ENCODE peak calls at places on chromosomes 12 and 14, in ten cellular contexts. One of them, this sample, is unnamed.

GRCh38 chr14:36767603-36768281 is 106.1 kb downstream of the PAX9 start:
- DNase-seq in adrenal gland: no peak
- DNase-seq in uterus: no peak
- DNase-seq in CD4-positive, CD25-positive, alpha-beta regulatory T cell: no peak
- DNase-seq in RWPE2: no peak
- DNase-seq in fibroblast of lung: no peak
- DNase-seq in neural progenitor cell: no peak
- DNase-seq in mammary epithelial cell: peak; percentile 93
- DNase-seq in aorta: no peak
- DNase-seq in body of pancreas: no peak
- DNase-seq in this sample: no peak

GRCh38 chr14:32934891-32935633 is 3.6 kb upstream of the NPAS3 start:
- DNase-seq in RWPE2: no peak
- DNase-seq in neural progenitor cell: peak; percentile 57
- DNase-seq in adrenal gland: no peak
- DNase-seq in fibroblast of lung: no peak
- DNase-seq in CD4-positive, CD25-positive, alpha-beta regulatory T cell: no peak
- DNase-seq in uterus: peak; percentile 17
- DNase-seq in mammary epithelial cell: no peak
- DNase-seq in body of pancreas: no peak
- DNase-seq in aorta: no peak
- DNase-seq in this sample: peak; percentile 62

GRCh38 chr14:21248739-21249411 is 20.4 kb downstream of the HNRNPC start:
- DNase-seq in RWPE2: no peak
- DNase-seq in aorta: no peak
- DNase-seq in fibroblast of lung: no peak
- DNase-seq in uterus: no peak
- DNase-seq in mammary epithelial cell: no peak
- DNase-seq in CD4-positive, CD25-positive, alpha-beta regulatory T cell: no peak
- DNase-seq in neural progenitor cell: no peak
- DNase-seq in body of pancreas: no peak
- DNase-seq in adrenal gland: no peak
- DNase-seq in this sample: no peak

GRCh38 chr12:85804663-85805062 is 31.5 kb downstream of the RASSF9 start:
- DNase-seq in CD4-positive, CD25-positive, alpha-beta regulatory T cell: no peak
- DNase-seq in uterus: no peak
- DNase-seq in fibroblast of lung: no peak
- DNase-seq in mammary epithelial cell: peak; percentile 14
- DNase-seq in aorta: no peak
- DNase-seq in RWPE2: no peak
- DNase-seq in neural progenitor cell: no peak
- DNase-seq in adrenal gland: no peak
- DNase-seq in body of pancreas: no peak
- DNase-seq in this sample: no peak

GRCh38 chr12:130288201-130288600 is 49.5 kb upstream of the PIWIL1 start:
- DNase-seq in adrenal gland: no peak
- DNase-seq in body of pancreas: no peak
- DNase-seq in aorta: no peak
- DNase-seq in neural progenitor cell: no peak
- DNase-seq in fibroblast of lung: no peak
- DNase-seq in uterus: no peak
- DNase-seq in mammary epithelial cell: no peak
- DNase-seq in RWPE2: no peak
- DNase-seq in CD4-positive, CD25-positive, alpha-beta regulatory T cell: no peak
- DNase-seq in this sample: no peak

GRCh38 chr12:14356147-14356546 is 9.3 kb upstream of the ATF7IP start:
- DNase-seq in mammary epithelial cell: peak; percentile 24
- DNase-seq in body of pancreas: no peak
- DNase-seq in adrenal gland: no peak
- DNase-seq in neural progenitor cell: no peak
- DNase-seq in RWPE2: no peak
- DNase-seq in uterus: no peak
- DNase-seq in aorta: no peak
- DNase-seq in CD4-positive, CD25-positive, alpha-beta regulatory T cell: no peak
- DNase-seq in fibroblast of lung: no peak
- DNase-seq in this sample: no peak

GRCh38 chr12:3483089-3483488 is 7.9 kb upstream of the PRMT8 start:
- DNase-seq in adrenal gland: no peak
- DNase-seq in RWPE2: no peak
- DNase-seq in body of pancreas: no peak
- DNase-seq in mammary epithelial cell: no peak
- DNase-seq in uterus: no peak
- DNase-seq in aorta: no peak
- DNase-seq in fibroblast of lung: no peak
- DNase-seq in CD4-positive, CD25-positive, alpha-beta regulatory T cell: no peak
- DNase-seq in neural progenitor cell: no peak
- DNase-seq in this sample: no peak

GRCh38 chr12:82627799-82628198 is 58.9 kb upstream of the TMTC2 start:
- DNase-seq in fibroblast of lung: peak; percentile 28
- DNase-seq in adrenal gland: no peak
- DNase-seq in uterus: no peak
- DNase-seq in RWPE2: no peak
- DNase-seq in body of pancreas: no peak
- DNase-seq in mammary epithelial cell: peak; percentile 30
- DNase-seq in neural progenitor cell: peak; percentile 64
- DNase-seq in CD4-positive, CD25-positive, alpha-beta regulatory T cell: no peak
- DNase-seq in aorta: no peak
- DNase-seq in this sample: no peak

GRCh38 chr12:47591795-47592194 is 114.0 kb downstream of the RPAP3 start:
- DNase-seq in fibroblast of lung: no peak
- DNase-seq in aorta: no peak
- DNase-seq in neural progenitor cell: no peak
- DNase-seq in adrenal gland: no peak
- DNase-seq in CD4-positive, CD25-positive, alpha-beta regulatory T cell: no peak
- DNase-seq in body of pancreas: no peak
- DNase-seq in mammary epithelial cell: no peak
- DNase-seq in uterus: no peak
- DNase-seq in RWPE2: no peak
- DNase-seq in this sample: peak; percentile 65

GRCh38 chr14:88129306-88130056 is 124.5 kb downstream of the GPR65 start:
- DNase-seq in CD4-positive, CD25-positive, alpha-beta regulatory T cell: no peak
- DNase-seq in aorta: no peak
- DNase-seq in fibroblast of lung: peak; percentile 7
- DNase-seq in adrenal gland: peak; percentile 26
- DNase-seq in mammary epithelial cell: no peak
- DNase-seq in neural progenitor cell: no peak
- DNase-seq in uterus: no peak
- DNase-seq in RWPE2: no peak
- DNase-seq in body of pancreas: no peak
- DNase-seq in this sample: no peak

GRCh38 chr14:79483472-79483871 is 727.8 kb downstream of the DIO2 start:
- DNase-seq in CD4-positive, CD25-positive, alpha-beta regulatory T cell: no peak
- DNase-seq in RWPE2: no peak
- DNase-seq in fibroblast of lung: peak; percentile 51
- DNase-seq in aorta: no peak
- DNase-seq in adrenal gland: no peak
- DNase-seq in uterus: no peak
- DNase-seq in mammary epithelial cell: no peak
- DNase-seq in body of pancreas: no peak
- DNase-seq in neural progenitor cell: no peak
- DNase-seq in this sample: no peak

GRCh38 chr12:92339198-92339821 is 193.7 kb upstream of the BTG1 start:
- DNase-seq in RWPE2: no peak
- DNase-seq in uterus: no peak
- DNase-seq in mammary epithelial cell: no peak
- DNase-seq in aorta: no peak
- DNase-seq in fibroblast of lung: no peak
- DNase-seq in neural progenitor cell: no peak
- DNase-seq in body of pancreas: no peak
- DNase-seq in CD4-positive, CD25-positive, alpha-beta regulatory T cell: no peak
- DNase-seq in adrenal gland: no peak
- DNase-seq in this sample: no peak

GRCh38 chr12:92338102-92338501 is 192.5 kb upstream of the BTG1 start:
- DNase-seq in uterus: no peak
- DNase-seq in CD4-positive, CD25-positive, alpha-beta regulatory T cell: no peak
- DNase-seq in mammary epithelial cell: no peak
- DNase-seq in adrenal gland: no peak
- DNase-seq in neural progenitor cell: no peak
- DNase-seq in RWPE2: no peak
- DNase-seq in aorta: no peak
- DNase-seq in fibroblast of lung: no peak
- DNase-seq in body of pancreas: no peak
- DNase-seq in this sample: no peak

GRCh38 chr12:92337128-92337527 is 191.5 kb upstream of the BTG1 start:
- DNase-seq in body of pancreas: no peak
- DNase-seq in aorta: no peak
- DNase-seq in mammary epithelial cell: no peak
- DNase-seq in adrenal gland: no peak
- DNase-seq in neural progenitor cell: no peak
- DNase-seq in RWPE2: no peak
- DNase-seq in CD4-positive, CD25-positive, alpha-beta regulatory T cell: no peak
- DNase-seq in fibroblast of lung: no peak
- DNase-seq in uterus: no peak
- DNase-seq in this sample: no peak

GRCh38 chr12:92340003-92340402 is 194.4 kb upstream of the BTG1 start:
- DNase-seq in neural progenitor cell: no peak
- DNase-seq in body of pancreas: no peak
- DNase-seq in aorta: no peak
- DNase-seq in adrenal gland: no peak
- DNase-seq in mammary epithelial cell: no peak
- DNase-seq in fibroblast of lung: no peak
- DNase-seq in CD4-positive, CD25-positive, alpha-beta regulatory T cell: no peak
- DNase-seq in uterus: no peak
- DNase-seq in RWPE2: no peak
- DNase-seq in this sample: no peak

DNA sequence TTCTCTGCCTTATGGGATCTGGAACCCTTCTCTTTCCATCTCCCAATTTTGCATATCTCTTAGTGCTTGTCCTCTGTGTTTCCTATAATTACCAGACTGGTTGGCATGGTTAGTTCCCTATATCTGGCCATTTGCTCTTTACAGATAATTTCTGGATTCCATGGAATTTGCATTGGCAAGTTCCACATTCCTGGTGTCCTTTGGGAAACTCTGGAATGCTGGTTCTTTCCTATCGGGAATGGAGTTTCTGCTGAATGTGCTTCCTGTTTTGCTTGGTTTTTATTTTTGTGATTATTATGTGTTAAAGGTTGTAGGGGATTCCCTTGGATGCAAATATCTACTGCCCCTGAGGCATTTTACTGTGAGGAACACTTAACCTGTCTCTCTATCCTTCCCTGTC is 193.0 kb upstream of the BTG1 start:
- DNase-seq in fibroblast of lung: no peak
- DNase-seq in body of pancreas: no peak
- DNase-seq in neural progenitor cell: no peak
- DNase-seq in mammary epithelial cell: no peak
- DNase-seq in uterus: no peak
- DNase-seq in aorta: no peak
- DNase-seq in CD4-positive, CD25-positive, alpha-beta regulatory T cell: no peak
- DNase-seq in RWPE2: no peak
- DNase-seq in adrenal gland: no peak
- DNase-seq in this sample: no peak
- H3K27ac ChIP-seq in fibroblast of lung: no peak overlapping the region
- H3K27ac ChIP-seq in body of pancreas: no peak overlapping the region
- H3K27ac ChIP-seq in neural progenitor cell: no peak overlapping the region
- H3K27ac ChIP-seq in mammary epithelial cell: no peak overlapping the region
- H3K27ac ChIP-seq in uterus: no peak overlapping the region
- H3K27ac ChIP-seq in aorta: no peak overlapping the region
- H3K27ac ChIP-seq in CD4-positive, CD25-positive, alpha-beta regulatory T cell: no peak overlapping the region
- H3K27ac ChIP-seq in RWPE2: no peak overlapping the region
- H3K27ac ChIP-seq in adrenal gland: no peak overlapping the region
- H3K27ac ChIP-seq in this sample: peak overlapping the region; percentile 13

GRCh38 chr12:121575051-121575450 is 5.8 kb downstream of the KDM2B start:
- DNase-seq in aorta: no peak
- DNase-seq in RWPE2: no peak
- DNase-seq in CD4-positive, CD25-positive, alpha-beta regulatory T cell: no peak
- DNase-seq in mammary epithelial cell: no peak
- DNase-seq in fibroblast of lung: no peak
- DNase-seq in neural progenitor cell: no peak
- DNase-seq in adrenal gland: no peak
- DNase-seq in body of pancreas: no peak
- DNase-seq in uterus: no peak
- DNase-seq in this sample: no peak
- H3K27ac ChIP-seq in aorta: no peak overlapping the region
- H3K27ac ChIP-seq in RWPE2: no peak overlapping the region
- H3K27ac ChIP-seq in CD4-positive, CD25-positive, alpha-beta regulatory T cell: no peak overlapping the region
- H3K27ac ChIP-seq in mammary epithelial cell: no peak overlapping the region
- H3K27ac ChIP-seq in fibroblast of lung: no peak overlapping the region
- H3K27ac ChIP-seq in neural progenitor cell: peak overlapping the region; percentile 97
- H3K27ac ChIP-seq in adrenal gland: no peak overlapping the region
- H3K27ac ChIP-seq in body of pancreas: no peak overlapping the region
- H3K27ac ChIP-seq in uterus: no peak overlapping the region
- H3K27ac ChIP-seq in this sample: no peak overlapping the region

GRCh38 chr12:110585231-110585799 is 2.2 kb upstream of the PPTC7 start:
- DNase-seq in mammary epithelial cell: peak; percentile 54
- DNase-seq in aorta: no peak
- DNase-seq in CD4-positive, CD25-positive, alpha-beta regulatory T cell: peak; percentile 24
- DNase-seq in fibroblast of lung: peak; percentile 24
- DNase-seq in adrenal gland: no peak
- DNase-seq in body of pancreas: peak; percentile 31
- DNase-seq in uterus: no peak
- DNase-seq in neural progenitor cell: peak; percentile 44
- DNase-seq in RWPE2: no peak
- DNase-seq in this sample: peak; percentile 11
- H3K27ac ChIP-seq in mammary epithelial cell: peak overlapping the region; percentile 33
- H3K27ac ChIP-seq in aorta: no peak overlapping the region
- H3K27ac ChIP-seq in CD4-positive, CD25-positive, alpha-beta regulatory T cell: peak overlapping the region; percentile 66
- H3K27ac ChIP-seq in fibroblast of lung: no peak overlapping the region
- H3K27ac ChIP-seq in adrenal gland: peak overlapping the region; percentile 80
- H3K27ac ChIP-seq in body of pancreas: peak overlapping the region; percentile 92
- H3K27ac ChIP-seq in uterus: peak overlapping the region; percentile 39
- H3K27ac ChIP-seq in neural progenitor cell: peak overlapping the region; percentile 23
- H3K27ac ChIP-seq in RWPE2: peak overlapping the region; percentile 21
- H3K27ac ChIP-seq in this sample: no peak overlapping the region

DNA sequence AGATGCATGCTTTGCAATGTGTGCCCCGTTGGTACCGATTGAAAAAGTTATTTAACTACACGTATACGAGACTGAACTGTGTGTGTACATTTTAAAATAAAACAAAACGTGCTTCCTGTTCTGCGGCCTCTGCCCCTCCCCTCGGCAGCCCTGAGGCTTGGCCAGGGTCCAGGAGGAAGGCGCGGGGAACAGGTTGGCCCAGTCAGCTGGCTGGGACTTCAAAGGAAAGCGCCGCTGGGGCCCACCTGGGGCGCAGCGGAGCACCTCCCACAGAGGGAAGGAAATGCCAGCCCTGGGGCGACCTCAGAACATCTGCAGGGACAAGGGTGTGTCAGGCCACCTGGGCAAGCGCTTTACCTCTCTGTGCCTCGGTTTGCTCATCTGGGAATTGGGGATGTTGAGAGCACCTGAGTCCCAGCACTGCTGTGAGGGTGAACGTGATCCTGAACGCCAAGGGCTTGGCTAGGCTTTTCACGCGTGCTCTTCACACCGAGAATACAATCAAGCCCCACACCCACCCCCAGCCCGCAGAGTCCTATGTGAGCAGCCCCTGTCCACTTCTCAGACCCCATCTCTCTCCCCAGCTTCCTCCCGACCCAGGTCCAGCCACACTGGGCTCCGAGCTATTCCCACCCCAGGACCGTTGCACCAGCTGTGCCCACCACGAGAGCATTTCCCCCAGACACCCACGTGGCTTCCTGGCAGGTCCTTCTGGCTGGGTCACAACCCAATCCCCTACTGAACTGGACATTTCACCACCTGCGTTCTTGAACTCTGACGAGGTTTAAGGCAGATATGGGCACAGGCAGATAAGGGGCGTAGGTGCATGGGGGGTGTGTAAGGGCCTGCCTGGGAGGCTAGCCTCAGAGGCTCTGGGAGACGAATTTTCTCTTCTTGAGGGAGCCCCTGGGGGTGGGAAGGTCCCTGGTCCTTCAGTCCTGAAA is 41.9 kb upstream of the NCOR2 start:
- DNase-seq in fibroblast of lung: peak; percentile 45
- DNase-seq in RWPE2: peak; percentile 95
- DNase-seq in mammary epithelial cell: peak; percentile 82
- DNase-seq in aorta: peak; percentile 85
- DNase-seq in CD4-positive, CD25-positive, alpha-beta regulatory T cell: peak; percentile 87
- DNase-seq in body of pancreas: peak; percentile 96
- DNase-seq in uterus: peak; percentile 75
- DNase-seq in neural progenitor cell: no peak
- DNase-seq in adrenal gland: peak; percentile 67
- DNase-seq in this sample: peak; percentile 56
- H3K27ac ChIP-seq in fibroblast of lung: no peak overlapping the region
- H3K27ac ChIP-seq in RWPE2: peak overlapping the region; percentile 74
- H3K27ac ChIP-seq in mammary epithelial cell: peak overlapping the region; percentile 12
- H3K27ac ChIP-seq in aorta: no peak overlapping the region
- H3K27ac ChIP-seq in CD4-positive, CD25-positive, alpha-beta regulatory T cell: no peak overlapping the region
- H3K27ac ChIP-seq in body of pancreas: peak overlapping the region; percentile 83
- H3K27ac ChIP-seq in uterus: no peak overlapping the region
- H3K27ac ChIP-seq in neural progenitor cell: no peak overlapping the region
- H3K27ac ChIP-seq in adrenal gland: peak overlapping the region; percentile 31
- H3K27ac ChIP-seq in this sample: no peak overlapping the region